ENCODE peak calls at places on chromosomes 2 and 18, in five cellular contexts. One of them, this sample, is unnamed.

GRCh38 chr2:233384811-233385488 is 30.7 kb downstream of the DGKD start:
- DNase-seq in K562: no peak
- DNase-seq in endothelial cell of umbilical vein: no peak
- DNase-seq in Panc1: no peak
- DNase-seq in pancreas: no peak
- DNase-seq in this sample: no peak

GRCh38 chr2:30584116-30584515 is 137.1 kb downstream of the LCLAT1 start:
- DNase-seq in Panc1: no peak
- DNase-seq in K562: no peak
- DNase-seq in pancreas: no peak
- DNase-seq in endothelial cell of umbilical vein: no peak
- DNase-seq in this sample: no peak

GRCh38 chr2:46939596-46940359 is 24.2 kb upstream of the MCFD2 start:
- DNase-seq in endothelial cell of umbilical vein: no peak
- DNase-seq in pancreas: no peak
- DNase-seq in K562: no peak
- DNase-seq in Panc1: no peak
- DNase-seq in this sample: peak; percentile 61

GRCh38 chr2:160492401-160493226 is 993 bp downstream of the RBMS1 start:
- DNase-seq in endothelial cell of umbilical vein: peak; percentile 72
- DNase-seq in Panc1: no peak
- DNase-seq in pancreas: peak; percentile 44
- DNase-seq in K562: peak; percentile 23
- DNase-seq in this sample: peak; percentile 60

GRCh38 chr18:39960545-39960944 is 1994.5 kb upstream of the PIK3C3 start:
- DNase-seq in pancreas: no peak
- DNase-seq in Panc1: no peak
- DNase-seq in K562: no peak
- DNase-seq in endothelial cell of umbilical vein: no peak
- DNase-seq in this sample: peak; percentile 57

GRCh38 chr2:99660616-99661416 is 171.0 kb upstream of the REV1 start:
- DNase-seq in pancreas: no peak
- DNase-seq in Panc1: no peak
- DNase-seq in endothelial cell of umbilical vein: no peak
- DNase-seq in K562: no peak
- DNase-seq in this sample: no peak

GRCh38 chr2:96097951-96098823 is 18.2 kb downstream of the ADRA2B start:
- DNase-seq in endothelial cell of umbilical vein: no peak
- DNase-seq in Panc1: no peak
- DNase-seq in pancreas: peak; percentile 2
- DNase-seq in K562: no peak
- DNase-seq in this sample: no peak

GRCh38 chr2:241315879-241316700 is at the start of gene SEPTIN2:
- DNase-seq in endothelial cell of umbilical vein: peak; percentile 85
- DNase-seq in K562: peak; percentile 19
- DNase-seq in pancreas: no peak
- DNase-seq in Panc1: no peak
- DNase-seq in this sample: peak; percentile 41

GRCh38 chr2:64273524-64274398 is 129.5 kb upstream of the PELI1 start:
- DNase-seq in endothelial cell of umbilical vein: peak; percentile 75
- DNase-seq in pancreas: peak; percentile 20
- DNase-seq in K562: no peak
- DNase-seq in Panc1: no peak
- DNase-seq in this sample: peak; percentile 82

GRCh38 chr2:44320832-44321231 is 40.5 kb downstream of the PREPL start:
- DNase-seq in K562: no peak
- DNase-seq in endothelial cell of umbilical vein: no peak
- DNase-seq in Panc1: no peak
- DNase-seq in pancreas: no peak
- DNase-seq in this sample: no peak
- H3K36me3 ChIP-seq in K562: peaks cover 48% of the 10 kb centered on the region
- H3K36me3 ChIP-seq in endothelial cell of umbilical vein: peaks cover 7% of the 10 kb centered on the region
- H3K36me3 ChIP-seq in Panc1: peaks cover 36% of the 10 kb centered on the region
- H3K36me3 ChIP-seq in pancreas: no peaks in the 10 kb centered on the region
- H3K36me3 ChIP-seq in this sample: peaks cover 25% of the 10 kb centered on the region

DNA sequence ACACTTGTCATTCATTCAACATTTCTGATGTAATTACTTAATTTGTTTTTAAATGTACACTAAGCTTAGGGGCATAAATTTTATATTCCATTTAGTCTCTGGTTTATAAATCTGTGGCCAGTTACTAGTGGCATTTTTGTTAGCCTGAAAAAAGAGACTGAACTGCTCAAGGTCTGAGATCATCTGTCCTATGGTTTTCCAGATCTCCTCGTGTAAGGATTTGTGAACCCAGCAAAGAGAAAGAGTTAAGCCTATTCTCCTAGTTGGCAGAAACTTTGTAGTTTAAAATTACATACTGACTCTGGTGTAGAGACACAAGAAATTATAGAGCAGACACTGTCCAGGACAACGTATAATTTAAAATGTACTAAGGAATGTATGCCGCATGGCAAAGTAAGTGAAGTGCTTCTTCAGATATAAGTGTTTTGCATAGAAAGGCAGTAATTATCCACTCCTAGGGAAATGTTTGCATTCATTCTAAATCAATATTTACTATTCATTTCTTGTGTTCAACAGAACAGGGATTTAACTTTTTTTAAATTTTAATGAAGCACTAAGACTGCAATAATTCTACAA is 508.2 kb upstream of the ZEB2 start:
- DNase-seq in K562: no peak
- DNase-seq in pancreas: no peak
- DNase-seq in endothelial cell of umbilical vein: no peak
- DNase-seq in Panc1: no peak
- DNase-seq in this sample: no peak
- H3K27ac ChIP-seq in K562: no peak overlapping the region
- H3K27ac ChIP-seq in pancreas: no peak overlapping the region
- H3K27ac ChIP-seq in endothelial cell of umbilical vein: no peak overlapping the region
- H3K27ac ChIP-seq in Panc1: no peak overlapping the region
- H3K27ac ChIP-seq in this sample: peak overlapping the region; percentile 83

GRCh38 chr2:1147873-1148612 is 197.4 kb downstream of the SNTG2 start:
- DNase-seq in pancreas: no peak
- DNase-seq in K562: no peak
- DNase-seq in endothelial cell of umbilical vein: no peak
- DNase-seq in Panc1: no peak
- DNase-seq in this sample: no peak
- TF ChIP-seq CTCF in pancreas: no peak
- TF ChIP-seq CTCF in K562: no peak
- TF ChIP-seq CTCF in endothelial cell of umbilical vein: no peak
- TF ChIP-seq CTCF in Panc1: no peak
- TF ChIP-seq CTCF in this sample: peak; percentile 18

GRCh38 chr2:44333994-44334393 is 27.3 kb downstream of the PREPL start:
- DNase-seq in K562: no peak
- DNase-seq in Panc1: no peak
- DNase-seq in endothelial cell of umbilical vein: no peak
- DNase-seq in pancreas: no peak
- DNase-seq in this sample: no peak
- H3K36me3 ChIP-seq in K562: peaks cover 44% of the 10 kb centered on the region
- H3K36me3 ChIP-seq in Panc1: peaks cover 12% of the 10 kb centered on the region
- H3K36me3 ChIP-seq in endothelial cell of umbilical vein: peaks cover 7% of the 10 kb centered on the region
- H3K36me3 ChIP-seq in pancreas: no peaks in the 10 kb centered on the region
- H3K36me3 ChIP-seq in this sample: peaks cover 16% of the 10 kb centered on the region